ENCODE peak calls at places on chromosomes 2 and 18, in nine cellular contexts. P is thoracic aorta, H is heart right ventricle, F is LNCaP clone FGC, C is foreskin fibroblast, Q is AG04450, K is endodermal cell, W is H1, X is pancreas. T is an unnamed sample.

GRCh38 chr18:37253424-37254255 is 312.0 kb downstream of the CELF4 start:
- DNase-seq in H (peak), F (no peak), C (no peak), K (peak), W (peak), X (peak), P (no peak), Q (no peak), T (no peak)

GRCh38 chr18:21820035-21820810 is 79.6 kb downstream of the MIB1 start:
- DNase-seq in F (no peak), P (no peak), H (no peak), X (no peak), W (no peak), K (no peak), C (no peak), Q (no peak), T (peak)

GRCh38 chr2:12552092-12552491 is 164.6 kb upstream of the TRIB2 start:
- DNase-seq in W (no peak), F (no peak), H (no peak), P (no peak), Q (no peak), K (no peak), C (no peak), X (no peak), T (no peak)

GRCh38 chr2:197577446-197577845 is 61.6 kb downstream of the MOB4 start:
- DNase-seq in K (no peak), C (no peak), X (no peak), W (no peak), P (no peak), F (no peak), Q (no peak), H (no peak), T (no peak)

GRCh38 chr2:235126771-235127170 is 175.0 kb downstream of the SH3BP4 start:
- DNase-seq in H (no peak), P (no peak), X (no peak), W (no peak), C (no peak), F (no peak), Q (no peak), K (no peak), T (no peak)

GRCh38 chr2:105775809-105776559 is 31.3 kb downstream of the NCK2 start:
- DNase-seq in H (no peak), F (no peak), Q (no peak), P (no peak), X (no peak), K (no peak), C (no peak), W (no peak), T (no peak)

GRCh38 chr2:169670215-169670651 is 24.0 kb downstream of the CFAP210 start:
- DNase-seq in F (no peak), W (no peak), X (no peak), H (no peak), C (no peak), K (no peak), Q (no peak), P (no peak), T (no peak)

GRCh38 chr18:57422313-57422872 is 12.8 kb upstream of the ONECUT2 start:
- DNase-seq in F (peak), K (no peak), X (no peak), P (no peak), Q (no peak), W (no peak), H (no peak), C (no peak), T (no peak)

GRCh38 chr2:34261701-34262100 is 662.6 kb upstream of the FAM98A start:
- DNase-seq in H (no peak), Q (no peak), F (no peak), K (peak), W (no peak), P (no peak), X (no peak), C (no peak), T (no peak)

GRCh38 chr2:85589982-85590791 is 5.4 kb upstream of the RNF181 start:
- DNase-seq in H (peak), F (no peak), W (no peak), Q (peak), X (no peak), K (no peak), C (peak), P (no peak), T (peak)

GRCh38 chr2:237471457-237472186 is 15.4 kb upstream of the MLPH start:
- DNase-seq in C (no peak), H (no peak), Q (no peak), F (no peak), X (peak), W (peak), P (no peak), K (peak), T (no peak)

GRCh38 chr2:120465701-120465988 is 119.7 kb downstream of the INHBB start:
- DNase-seq in C (no peak), K (no peak), W (no peak), H (no peak), F (no peak), P (no peak), Q (no peak), X (no peak), T (no peak)

GRCh38 chr2:120418174-120418787 is 72.3 kb downstream of the INHBB start:
- DNase-seq in X (peak), H (no peak), C (no peak), F (no peak), P (no peak), Q (no peak), W (no peak), K (peak), T (no peak)

GRCh38 chr2:176093145-176093888 is 796 bp downstream of the HOXD13 start:
- DNase-seq in W (peak), F (no peak), P (no peak), C (peak), X (no peak), H (no peak), K (peak), Q (no peak), T (no peak)

GRCh38 chr2:37196320-37197195 is at the start of gene CEBPZOS:
- DNase-seq in W (peak), F (peak), X (peak), H (peak), P (peak), K (peak), Q (no peak), C (peak), T (peak)

GRCh38 chr2:197031805-197032204 is 105.3 kb upstream of the PGAP1 start:
- DNase-seq in X (no peak), C (no peak), K (no peak), F (no peak), P (no peak), Q (no peak), H (no peak), W (no peak), T (no peak)

GRCh38 chr18:1014951-1015627 is 110.4 kb downstream of the ADCYAP1 start:
- DNase-seq in F (no peak), X (no peak), W (no peak), Q (no peak), P (no peak), H (no peak), K (peak), C (no peak), T (no peak)

GRCh38 chr2:64133354-64133753 is 10.9 kb downstream of the PELI1 start:
- DNase-seq in W (no peak), F (no peak), K (no peak), X (no peak), Q (no peak), C (no peak), P (no peak), H (no peak), T (no peak)

GRCh38 chr2:81542119-81542518 is 1237.6 kb upstream of the LRRTM1 start:
- DNase-seq in C (no peak), F (peak), Q (no peak), K (no peak), X (no peak), W (no peak), H (no peak), P (no peak), T (no peak)

GRCh38 chr2:125168442-125168841 is 1143.4 kb downstream of the CNTNAP5 start:
- DNase-seq in W (no peak), Q (no peak), P (no peak), X (no peak), K (no peak), F (no peak), C (no peak), H (no peak), T (no peak)

GRCh38 chr2:182004945-182005344 is 19.3 kb downstream of the PPP1R1C start:
- DNase-seq in Q (no peak), P (no peak), X (no peak), C (no peak), F (peak), H (no peak), W (no peak), K (no peak), T (no peak)

GRCh38 chr18:48183613-48184012 is 225.6 kb downstream of the ZBTB7C start:
- DNase-seq in H (no peak), C (no peak), Q (no peak), K (no peak), F (no peak), W (no peak), X (no peak), P (no peak), T (no peak)

GRCh38 chr2:236574000-236574399 is 4.4 kb downstream of the ACKR3 start:
- DNase-seq in C (no peak), Q (no peak), X (no peak), P (no peak), K (peak), F (no peak), W (no peak), H (no peak), T (no peak)

GRCh38 chr2:160411167-160411566 is 82.4 kb downstream of the RBMS1 start:
- DNase-seq in P (no peak), W (no peak), K (no peak), X (no peak), H (no peak), Q (no peak), C (peak), F (no peak), T (no peak)

GRCh38 chr18:79403723-79404566 is 8.2 kb downstream of the NFATC1 start:
- DNase-seq in X (peak), C (no peak), W (no peak), P (no peak), F (no peak), H (no peak), Q (no peak), K (no peak), T (no peak)

GRCh38 chr2:226211439-226211838 is 588.2 kb downstream of the IRS1 start:
- DNase-seq in Q (peak), K (no peak), P (no peak), X (no peak), C (peak), F (peak), H (no peak), W (no peak), T (peak)

GRCh38 chr2:21642647-21643046 is 518.9 kb downstream of the TDRD15 start:
- DNase-seq in K (peak), H (no peak), Q (no peak), X (no peak), C (no peak), P (no peak), W (no peak), F (no peak), T (no peak)

GRCh38 chr18:9916067-9916684 is 2.4 kb downstream of the VAPA start:
- DNase-seq in H (no peak), K (no peak), Q (no peak), W (no peak), P (no peak), F (no peak), X (no peak), C (no peak), T (no peak)

GRCh38 chr2:147096671-147097070 is 748.2 kb upstream of the ACVR2A start:
- DNase-seq in W (no peak), H (no peak), X (no peak), P (no peak), K (no peak), C (peak), F (no peak), Q (no peak), T (no peak)

GRCh38 chr18:934518-935123 is 29.9 kb downstream of the ADCYAP1 start:
- DNase-seq in K (no peak), H (no peak), W (no peak), F (no peak), X (no peak), C (no peak), P (no peak), Q (no peak), T (no peak)

GRCh38 chr2:164438490-164439205 is 182.6 kb downstream of the GRB14 start:
- DNase-seq in K (peak), F (no peak), X (no peak), Q (no peak), C (no peak), H (no peak), W (no peak), P (no peak), T (no peak)

GRCh38 chr2:165790461-165790860 is 3.6 kb downstream of the GALNT3 start:
- DNase-seq in Q (no peak), C (no peak), F (no peak), W (no peak), K (no peak), H (no peak), X (no peak), P (no peak), T (no peak)

GRCh38 chr2:165793779-165794519 is at the start of gene GALNT3:
- DNase-seq in C (no peak), X (peak), K (peak), P (no peak), W (peak), F (peak), Q (no peak), H (peak), T (no peak)

GRCh38 chr2:165793161-165793778 is 777 bp downstream of the GALNT3 start:
- DNase-seq in Q (no peak), F (no peak), H (peak), X (peak), W (peak), C (no peak), P (no peak), K (peak), T (no peak)

GRCh38 chr2:165794520-165794882 is 454 bp upstream of the GALNT3 start:
- DNase-seq in P (no peak), W (no peak), Q (no peak), C (peak), K (peak), X (no peak), F (no peak), H (peak), T (no peak)

GRCh38 chr2:165791811-165792454 is 2.1 kb downstream of the GALNT3 start:
- DNase-seq in W (no peak), Q (no peak), C (peak), K (no peak), H (no peak), P (no peak), F (no peak), X (no peak), T (no peak)
- H3K4me3 ChIP-seq in W (peak), Q (no peak), C (no peak), K (no peak), H (no peak), P (no peak), F (no peak), X (no peak), T (no peak)

GRCh38 chr2:127582863-127583861 is 47.7 kb downstream of the MYO7B start:
- DNase-seq in P (no peak), F (no peak), X (peak), K (peak), C (no peak), H (no peak), W (peak), Q (no peak), T (no peak)

GRCh38 chr2:127581050-127581345 is 45.5 kb downstream of the MYO7B start:
- DNase-seq in Q (no peak), X (no peak), F (no peak), C (no peak), W (peak), K (peak), P (no peak), H (no peak), T (no peak)

GRCh38 chr2:127584047-127584446 is 48.6 kb downstream of the MYO7B start:
- DNase-seq in X (peak), P (no peak), F (no peak), W (no peak), Q (no peak), H (no peak), K (peak), C (no peak), T (no peak)

GRCh38 chr2:127580167-127581049 is 44.9 kb downstream of the MYO7B start:
- DNase-seq in X (no peak), H (no peak), P (no peak), Q (no peak), F (no peak), W (peak), C (no peak), K (peak), T (no peak)

GRCh38 chr2:127581516-127582490 is 46.3 kb downstream of the MYO7B start:
- DNase-seq in P (no peak), Q (no peak), X (no peak), H (no peak), W (peak), C (no peak), F (no peak), K (peak), T (no peak)
- TF ChIP-seq CTCF in P (no peak), Q (no peak), X (no peak), H (no peak), W (no peak), C (no peak), F (no peak), K (no peak), T (no peak)

GRCh38 chr2:60936757-60937156 is 55.4 kb downstream of the REL start:
- DNase-seq in C (no peak), H (no peak), K (no peak), W (no peak), Q (no peak), P (no peak), X (no peak), F (no peak), T (no peak)

GRCh38 chr2:60939622-60940021 is 58.2 kb downstream of the REL start:
- DNase-seq in W (no peak), Q (no peak), K (no peak), F (no peak), C (no peak), X (no peak), H (no peak), P (no peak), T (no peak)

GRCh38 chr2:60932954-60933353 is 51.6 kb downstream of the REL start:
- DNase-seq in X (no peak), Q (no peak), H (no peak), K (no peak), P (no peak), W (no peak), C (no peak), F (no peak), T (no peak)

GRCh38 chr2:60938301-60938700 is 56.9 kb downstream of the REL start:
- DNase-seq in P (no peak), F (no peak), X (no peak), C (no peak), W (no peak), H (no peak), K (no peak), Q (no peak), T (no peak)

GRCh38 chr2:60934153-60934722 is 52.9 kb downstream of the REL start:
- DNase-seq in H (no peak), X (no peak), P (no peak), F (no peak), W (no peak), C (peak), Q (no peak), K (no peak), T (no peak)
- H3K4me3 ChIP-seq in H (no peak), X (no peak), P (no peak), F (no peak), W (no peak), C (no peak), Q (no peak), K (no peak), T (no peak)

GRCh38 chr2:18402-19271 is 27.7 kb downstream of the FAM110C start:
- DNase-seq in K (peak), W (no peak), X (no peak), Q (no peak), H (no peak), C (no peak), F (no peak), P (no peak), T (no peak)
- TF ChIP-seq CTCF in K (peak), W (peak), X (peak), Q (peak), H (peak), C (peak), F (peak), P (peak), T (peak)

GRCh38 chr2:6846967-6847695 is 18.6 kb downstream of the CMPK2 start:
- DNase-seq in F (no peak), P (no peak), W (no peak), X (no peak), C (no peak), Q (no peak), K (no peak), H (no peak), T (no peak)
- H3K4me3 ChIP-seq in F (no peak), P (no peak), W (no peak), X (no peak), C (no peak), Q (no peak), K (no peak), H (no peak), T (no peak)